ENCODE peak calls at places on chromosome 2, in seven cellular contexts. One of them, this sample, is unnamed.

GRCh38 chr2:86038291-86039081 is 67.2 kb downstream of the POLR1A start:
- DNase-seq in ACHN: peak
- DNase-seq in amniotic stem cell: no peak
- DNase-seq in sciatic nerve: peak
- DNase-seq in GM13977: no peak
- DNase-seq in fibroblast of mammary gland: peak
- DNase-seq in nucleus accumbens: no peak
- DNase-seq in this sample: peak

GRCh38 chr2:158305501-158305900 is 151.1 kb downstream of the CCDC148 start:
- DNase-seq in GM13977: no peak
- DNase-seq in nucleus accumbens: no peak
- DNase-seq in fibroblast of mammary gland: peak
- DNase-seq in ACHN: no peak
- DNase-seq in sciatic nerve: no peak
- DNase-seq in amniotic stem cell: no peak
- DNase-seq in this sample: peak

GRCh38 chr2:1173528-1173927 is 222.9 kb downstream of the SNTG2 start:
- DNase-seq in fibroblast of mammary gland: no peak
- DNase-seq in GM13977: no peak
- DNase-seq in nucleus accumbens: no peak
- DNase-seq in amniotic stem cell: no peak
- DNase-seq in ACHN: no peak
- DNase-seq in sciatic nerve: no peak
- DNase-seq in this sample: no peak

GRCh38 chr2:130744287-130745117 is 10.8 kb upstream of the AMER3 start:
- DNase-seq in GM13977: no peak
- DNase-seq in fibroblast of mammary gland: no peak
- DNase-seq in amniotic stem cell: no peak
- DNase-seq in nucleus accumbens: no peak
- DNase-seq in ACHN: no peak
- DNase-seq in sciatic nerve: no peak
- DNase-seq in this sample: no peak

GRCh38 chr2:43412121-43412753 is 183.6 kb downstream of the THADA start:
- DNase-seq in amniotic stem cell: no peak
- DNase-seq in ACHN: peak
- DNase-seq in nucleus accumbens: no peak
- DNase-seq in sciatic nerve: no peak
- DNase-seq in GM13977: no peak
- DNase-seq in fibroblast of mammary gland: peak
- DNase-seq in this sample: peak

GRCh38 chr2:159185401-159186130 is 100.9 kb downstream of the WDSUB1 start:
- DNase-seq in sciatic nerve: no peak
- DNase-seq in fibroblast of mammary gland: peak
- DNase-seq in GM13977: peak
- DNase-seq in nucleus accumbens: no peak
- DNase-seq in ACHN: peak
- DNase-seq in amniotic stem cell: no peak
- DNase-seq in this sample: peak

GRCh38 chr2:218168635-218169462 is 2.1 kb upstream of the CXCR1 start:
- DNase-seq in sciatic nerve: peak
- DNase-seq in amniotic stem cell: no peak
- DNase-seq in ACHN: peak
- DNase-seq in GM13977: peak
- DNase-seq in nucleus accumbens: no peak
- DNase-seq in fibroblast of mammary gland: peak
- DNase-seq in this sample: peak

GRCh38 chr2:120684691-120685402 is 50.8 kb upstream of the GLI2 start:
- DNase-seq in fibroblast of mammary gland: peak
- DNase-seq in sciatic nerve: no peak
- DNase-seq in GM13977: no peak
- DNase-seq in amniotic stem cell: peak
- DNase-seq in nucleus accumbens: no peak
- DNase-seq in ACHN: no peak
- DNase-seq in this sample: no peak

GRCh38 chr2:19700861-19701585 is 200.8 kb downstream of the TTC32 start:
- DNase-seq in ACHN: no peak
- DNase-seq in sciatic nerve: no peak
- DNase-seq in GM13977: no peak
- DNase-seq in amniotic stem cell: no peak
- DNase-seq in fibroblast of mammary gland: peak
- DNase-seq in nucleus accumbens: no peak
- DNase-seq in this sample: no peak

GRCh38 chr2:143685439-143686078 is 556.3 kb downstream of the ARHGAP15 start:
- DNase-seq in sciatic nerve: no peak
- DNase-seq in fibroblast of mammary gland: no peak
- DNase-seq in nucleus accumbens: no peak
- DNase-seq in amniotic stem cell: no peak
- DNase-seq in GM13977: no peak
- DNase-seq in ACHN: no peak
- DNase-seq in this sample: no peak

GRCh38 chr2:118492335-118492734 is 355.1 kb downstream of the EN1 start:
- DNase-seq in GM13977: no peak
- DNase-seq in fibroblast of mammary gland: peak
- DNase-seq in nucleus accumbens: no peak
- DNase-seq in amniotic stem cell: no peak
- DNase-seq in sciatic nerve: no peak
- DNase-seq in ACHN: peak
- DNase-seq in this sample: peak

GRCh38 chr2:147543056-147543455 is 301.8 kb upstream of the ACVR2A start:
- DNase-seq in sciatic nerve: no peak
- DNase-seq in GM13977: no peak
- DNase-seq in ACHN: no peak
- DNase-seq in amniotic stem cell: no peak
- DNase-seq in nucleus accumbens: no peak
- DNase-seq in fibroblast of mammary gland: peak
- DNase-seq in this sample: no peak

GRCh38 chr2:200110380-200110779 is 155.0 kb downstream of the MAIP1 start:
- DNase-seq in ACHN: no peak
- DNase-seq in sciatic nerve: no peak
- DNase-seq in GM13977: no peak
- DNase-seq in amniotic stem cell: no peak
- DNase-seq in nucleus accumbens: no peak
- DNase-seq in fibroblast of mammary gland: no peak
- DNase-seq in this sample: no peak

This sample was measured in choroid plexus epithelial cell.